ENCODE peak calls at places on chromosomes 16 and 17, in ten cellular contexts. P is activated B cell treated with CpG ODN at 0.5 μM for 24 hours, T is lung microvascular endothelial cell, J is HS-27A, N is activated T-cell treated with anti-CD3 and anti-CD28 coated beads for 1 hour, M is mammary epithelial cell, Z is MCF 10A, B is ACHN, S is nucleus accumbens, A is MV-4-11. L is an unnamed sample.

GRCh38 chr17:75142236-75142971 is 10.9 kb upstream of the NT5C start:
- DNase-seq in P (no peak), T (no peak), J (no peak), N (no peak), M (no peak), Z (no peak), B (no peak), S (no peak), A (no peak), L (no peak)

GRCh38 chr17:38451840-38452529 is 23.7 kb downstream of the ARHGAP23 start:
- DNase-seq in P (no peak), T (peak), J (peak), N (no peak), M (no peak), Z (peak), B (no peak), S (no peak), A (no peak), L (no peak)

GRCh38 chr16:57475711-57476339 is 10.5 kb downstream of the DOK4 start:
- DNase-seq in P (peak), T (peak), J (no peak), N (peak), M (no peak), Z (no peak), B (peak), S (no peak), A (peak), L (no peak)

GRCh38 chr16:84885024-84885910 is 65.5 kb downstream of the CRISPLD2 start:
- DNase-seq in P (no peak), T (peak), J (no peak), N (no peak), M (peak), Z (no peak), B (no peak), S (peak), A (no peak), L (no peak)

GRCh38 chr16:49468611-49469322 is 95.2 kb downstream of the C16orf78 start:
- DNase-seq in P (no peak), T (no peak), J (no peak), N (no peak), M (no peak), Z (no peak), B (no peak), S (no peak), A (no peak), L (no peak)

GRCh38 chr17:31508310-31509094 is 117.0 kb downstream of the RAB11FIP4 start:
- DNase-seq in P (no peak), T (no peak), J (no peak), N (peak), M (no peak), Z (no peak), B (no peak), S (no peak), A (no peak), L (no peak)

GRCh38 chr17:17416400-17417360 is 60.1 kb upstream of the MED9 start:
- DNase-seq in P (no peak), T (peak), J (no peak), N (no peak), M (peak), Z (peak), B (no peak), S (no peak), A (peak), L (no peak)

GRCh38 chr16:69176033-69176780 is 10.8 kb upstream of the SNTB2 start:
- DNase-seq in P (no peak), T (no peak), J (no peak), N (no peak), M (peak), Z (no peak), B (no peak), S (no peak), A (no peak), L (no peak)

GRCh38 chr17:78197147-78197830 is 10.1 kb downstream of the AFMID start:
- DNase-seq in P (no peak), T (no peak), J (no peak), N (no peak), M (peak), Z (no peak), B (no peak), S (no peak), A (no peak), L (no peak)

GRCh38 chr17:27296427-27296979 is 2.6 kb downstream of the WSB1 start:
- DNase-seq in P (no peak), T (peak), J (no peak), N (no peak), M (peak), Z (peak), B (peak), S (no peak), A (peak), L (no peak)

GRCh38 chr16:85283305-85284050 is 171.2 kb upstream of the CIBAR2 start:
- DNase-seq in P (no peak), T (no peak), J (no peak), N (no peak), M (no peak), Z (no peak), B (no peak), S (no peak), A (no peak), L (no peak)

GRCh38 chr16:79589495-79590134 is 10.9 kb downstream of the MAF start:
- DNase-seq in P (no peak), T (no peak), J (no peak), N (no peak), M (no peak), Z (no peak), B (no peak), S (no peak), A (no peak), L (no peak)

GRCh38 chr17:44584498-44584897 is 27.2 kb downstream of the FZD2 start:
- DNase-seq in P (no peak), T (no peak), J (no peak), N (no peak), M (no peak), Z (no peak), B (no peak), S (no peak), A (no peak), L (no peak)

GRCh38 chr16:7055443-7055842 is 277.2 kb upstream of the RBFOX1 start:
- DNase-seq in P (no peak), T (no peak), J (no peak), N (no peak), M (no peak), Z (no peak), B (no peak), S (no peak), A (no peak), L (no peak)

GRCh38 chr16:86547286-86547685 is 7.7 kb downstream of the MTHFSD start:
- DNase-seq in P (no peak), T (no peak), J (no peak), N (no peak), M (no peak), Z (no peak), B (no peak), S (no peak), A (no peak), L (no peak)

GRCh38 chr16:11383481-11384183 is 38.4 kb downstream of the RMI2 start:
- DNase-seq in P (no peak), T (no peak), J (no peak), N (no peak), M (no peak), Z (no peak), B (no peak), S (no peak), A (no peak), L (no peak)

GRCh38 chr17:41230094-41230493 is 2.2 kb upstream of the KRTAP9-3 start:
- DNase-seq in P (no peak), T (no peak), J (no peak), N (no peak), M (no peak), Z (no peak), B (no peak), S (no peak), A (no peak), L (no peak)

GRCh38 chr17:63955232-63955631 is 17.5 kb downstream of the SCN4A start:
- DNase-seq in P (no peak), T (no peak), J (no peak), N (no peak), M (no peak), Z (no peak), B (no peak), S (no peak), A (no peak), L (no peak)

GRCh38 chr17:2025622-2026309 is 632 bp upstream of the RTN4RL1 start:
- DNase-seq in P (no peak), T (peak), J (no peak), N (no peak), M (peak), Z (peak), B (peak), S (no peak), A (peak), L (no peak)

GRCh38 chr17:29078183-29079045 is 35.5 kb downstream of the PIPOX start:
- DNase-seq in P (no peak), T (peak), J (peak), N (no peak), M (no peak), Z (peak), B (no peak), S (no peak), A (peak), L (peak)

GRCh38 chr16:85724126-85724879 is 26.6 kb downstream of the C16orf74 start:
- DNase-seq in P (no peak), T (no peak), J (no peak), N (no peak), M (no peak), Z (no peak), B (no peak), S (no peak), A (no peak), L (no peak)

GRCh38 chr17:31250229-31250628 is 46.8 kb downstream of the OMG start:
- DNase-seq in P (no peak), T (no peak), J (no peak), N (no peak), M (no peak), Z (no peak), B (peak), S (no peak), A (no peak), L (no peak)

GRCh38 chr17:60548990-60549389 is 22.9 kb upstream of the APPBP2 start:
- DNase-seq in P (no peak), T (no peak), J (no peak), N (no peak), M (no peak), Z (no peak), B (no peak), S (no peak), A (no peak), L (no peak)

GRCh38 chr16:62966626-62967025 is 930.4 kb upstream of the CDH8 start:
- DNase-seq in P (no peak), T (no peak), J (no peak), N (no peak), M (no peak), Z (no peak), B (no peak), S (no peak), A (no peak), L (no peak)

GRCh38 chr17:27654136-27654535 is 23.1 kb downstream of the LGALS9 start:
- DNase-seq in P (no peak), T (no peak), J (no peak), N (no peak), M (no peak), Z (no peak), B (no peak), S (no peak), A (no peak), L (no peak)

GRCh38 chr16:81004646-81005353 is 1.9 kb downstream of the CMC2 start:
- DNase-seq in P (no peak), T (peak), J (no peak), N (no peak), M (peak), Z (peak), B (peak), S (no peak), A (peak), L (no peak)

GRCh38 chr17:15917439-15918027 is 27.4 kb upstream of the ADORA2B start:
- DNase-seq in P (no peak), T (no peak), J (no peak), N (no peak), M (no peak), Z (no peak), B (no peak), S (no peak), A (no peak), L (no peak)

GRCh38 chr17:47272491-47272890 is 18.9 kb downstream of the ITGB3 start:
- DNase-seq in P (no peak), T (no peak), J (no peak), N (no peak), M (no peak), Z (no peak), B (no peak), S (no peak), A (no peak), L (no peak)

GRCh38 chr16:27699540-27699939 is 149.6 kb downstream of the KATNIP start:
- DNase-seq in P (no peak), T (no peak), J (no peak), N (no peak), M (no peak), Z (no peak), B (no peak), S (no peak), A (no peak), L (no peak)

GRCh38 chr16:54242199-54242598 is 44.4 kb downstream of the IRX3 start:
- DNase-seq in P (no peak), T (peak), J (no peak), N (no peak), M (peak), Z (peak), B (no peak), S (no peak), A (no peak), L (peak)

GRCh38 chr17:79513206-79513605 is 97.6 kb downstream of the RBFOX3 start:
- DNase-seq in P (no peak), T (no peak), J (no peak), N (no peak), M (no peak), Z (no peak), B (no peak), S (no peak), A (no peak), L (no peak)

GRCh38 chr16:46658925-46659324 is 30.1 kb downstream of the VPS35 start:
- DNase-seq in P (peak), T (no peak), J (no peak), N (no peak), M (no peak), Z (no peak), B (no peak), S (no peak), A (peak), L (peak)

GRCh38 chr17:50916708-50917417 is 50.7 kb upstream of the TOB1 start:
- DNase-seq in P (no peak), T (no peak), J (no peak), N (no peak), M (no peak), Z (no peak), B (no peak), S (no peak), A (no peak), L (no peak)

GRCh38 chr17:44655983-44656700 is at the start of gene MEIOC:
- DNase-seq in P (peak), T (no peak), J (no peak), N (no peak), M (peak), Z (no peak), B (no peak), S (no peak), A (no peak), L (no peak)

L was measured in caudate nucleus.